ENCODE peak calls at places on chromosomes 5 and 9, in nine cellular contexts. A is glutamatergic neuron, P is WTC11, R is endothelial cell, F is AG04449, V is PC-3, I is tibial artery, Z is stomach, T is nephron progenitor cell. S is an unnamed sample.

GRCh38 chr9:133945314-133945975 is 46.7 kb downstream of the VAV2 start:
- DNase-seq in A (no peak), P (peak; percentile 9), R (no peak), F (no peak), V (no peak), I (no peak), Z (no peak), T (no peak), S (peak; percentile 91)

GRCh38 chr5:142391031-142391872 is 66.4 kb upstream of the SPRY4 start:
- DNase-seq in A (no peak), P (no peak), R (no peak), F (no peak), V (no peak), I (no peak), Z (no peak), T (no peak), S (no peak)

GRCh38 chr9:70421272-70422180 is 7.1 kb upstream of the KLF9 start:
- DNase-seq in A (no peak), P (no peak), R (no peak), F (no peak), V (no peak), I (peak; percentile 75), Z (no peak), T (no peak), S (peak; percentile 21)

GRCh38 chr9:81032030-81032572 is 657.2 kb downstream of the TLE1 start:
- DNase-seq in A (no peak), P (no peak), R (no peak), F (peak; percentile 58), V (peak; percentile 57), I (peak; percentile 61), Z (no peak), T (no peak), S (no peak)

GRCh38 chr5:145824040-145824439 is 11.1 kb downstream of the PRELID2 start:
- DNase-seq in A (no peak), P (no peak), R (no peak), F (no peak), V (no peak), I (no peak), Z (no peak), T (no peak), S (no peak)

GRCh38 chr5:72291601-72292000 is 28.4 kb downstream of the MRPS27 start:
- DNase-seq in A (peak; percentile 17), P (no peak), R (no peak), F (no peak), V (no peak), I (no peak), Z (no peak), T (no peak), S (no peak)

GRCh38 chr9:122354536-122355199 is 16.2 kb upstream of the PTGS1 start:
- DNase-seq in A (no peak), P (no peak), R (no peak), F (no peak), V (no peak), I (no peak), Z (no peak), T (no peak), S (no peak)

GRCh38 chr5:140072812-140073211 is 29.7 kb upstream of the NRG2 start:
- DNase-seq in A (no peak), P (no peak), R (no peak), F (no peak), V (no peak), I (no peak), Z (no peak), T (no peak), S (no peak)

GRCh38 chr5:175773534-175774070 is 97.8 kb upstream of the CPLX2 start:
- DNase-seq in A (no peak), P (no peak), R (no peak), F (no peak), V (no peak), I (no peak), Z (no peak), T (no peak), S (no peak)

GRCh38 chr5:132022737-132023136 is 11.3 kb upstream of the ACSL6 start:
- DNase-seq in A (no peak), P (no peak), R (no peak), F (no peak), V (peak; percentile 53), I (no peak), Z (no peak), T (no peak), S (no peak)

GRCh38 chr5:132003170-132003744 is 8.2 kb downstream of the ACSL6 start:
- DNase-seq in A (peak; percentile 52), P (peak; percentile 68), R (peak; percentile 37), F (no peak), V (no peak), I (no peak), Z (no peak), T (peak; percentile 49), S (no peak)

GRCh38 chr5:133824661-133825254 is 143.7 kb downstream of the C5orf15 start:
- DNase-seq in A (no peak), P (no peak), R (no peak), F (no peak), V (no peak), I (peak; percentile 27), Z (no peak), T (no peak), S (peak; percentile 70)

GRCh38 chr5:141742866-141743651 is 61.0 kb upstream of the ARAP3 start:
- DNase-seq in A (no peak), P (peak; percentile 84), R (peak; percentile 68), F (no peak), V (peak; percentile 28), I (no peak), Z (peak; percentile 28), T (peak; percentile 89), S (no peak)

GRCh38 chr9:132244582-132245455 is 83.0 kb downstream of the NTNG2 start:
- DNase-seq in A (peak; percentile 54), P (no peak), R (no peak), F (no peak), V (no peak), I (peak; percentile 85), Z (peak; percentile 51), T (peak; percentile 81), S (no peak)

GRCh38 chr5:135689506-135689905 is 110.7 kb upstream of the CXCL14 start:
- DNase-seq in A (no peak), P (no peak), R (no peak), F (no peak), V (no peak), I (no peak), Z (no peak), T (no peak), S (no peak)

GRCh38 chr5:39270172-39270848 is 50.9 kb upstream of the FYB1 start:
- DNase-seq in A (no peak), P (no peak), R (no peak), F (no peak), V (no peak), I (no peak), Z (no peak), T (no peak), S (peak; percentile 32)

GRCh38 chr5:39273314-39273954 is 54.1 kb upstream of the FYB1 start:
- DNase-seq in A (no peak), P (no peak), R (no peak), F (no peak), V (no peak), I (no peak), Z (no peak), T (no peak), S (no peak)

DNA sequence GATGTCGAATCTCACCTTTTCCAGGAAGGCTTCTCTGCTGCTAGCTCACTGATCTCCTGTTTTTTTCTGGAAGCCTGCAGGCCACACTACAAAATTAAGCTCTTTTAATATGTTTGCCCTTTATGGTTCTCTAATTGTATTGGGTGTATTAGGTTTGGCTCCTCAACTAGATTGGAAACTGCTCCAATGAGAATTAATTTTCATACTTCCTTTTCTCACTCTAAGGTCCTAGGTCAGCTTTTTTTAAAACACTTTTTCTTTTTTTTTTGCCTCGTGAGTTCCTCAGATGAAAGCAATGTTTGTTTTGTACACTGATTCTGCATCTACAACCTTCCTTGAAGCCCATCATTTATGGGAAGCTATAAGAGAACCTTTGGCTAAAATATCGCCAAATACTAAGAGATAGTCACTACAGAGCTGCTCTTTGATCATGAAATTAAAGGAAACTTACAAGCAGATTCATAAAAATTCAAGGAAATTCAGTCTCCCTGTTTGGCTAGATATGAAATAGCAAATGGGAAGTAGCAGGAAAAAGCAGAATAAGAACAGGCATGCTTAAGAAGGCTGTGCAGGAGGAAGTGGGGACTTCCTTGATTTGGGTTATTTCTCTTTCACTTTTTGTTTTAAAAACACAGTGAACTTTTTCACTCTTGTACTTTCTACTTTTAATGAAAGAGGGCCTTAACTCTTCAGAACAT is 55.2 kb upstream of the FYB1 start:
- DNase-seq in A (no peak), P (no peak), R (no peak), F (no peak), V (no peak), I (no peak), Z (no peak), T (no peak), S (peak; percentile 54)
- TF ChIP-seq CTCF in A (no peak), P (no peak), R (no peak), F (no peak), V (no peak), I (no peak), Z (no peak), T (no peak), S (no peak)

GRCh38 chr5:122295138-122295537 is 16.9 kb upstream of the SNCAIP start:
- DNase-seq in A (no peak), P (peak; percentile 36), R (peak; percentile 19), F (no peak), V (peak; percentile 23), I (no peak), Z (no peak), T (no peak), S (no peak)
- TF ChIP-seq CTCF in A (no peak), P (peak; percentile 35), R (no peak), F (no peak), V (peak; percentile 38), I (peak; percentile 27), Z (no peak), T (no peak), S (peak; percentile 31)

GRCh38 chr9:73753171-73753570 is 601.5 kb downstream of the ANXA1 start:
- DNase-seq in A (no peak), P (no peak), R (no peak), F (no peak), V (no peak), I (no peak), Z (no peak), T (no peak), S (no peak)
- TF ChIP-seq CTCF in A (no peak), P (no peak), R (no peak), F (no peak), V (no peak), I (no peak), Z (no peak), T (no peak), S (no peak)

GRCh38 chr5:151450605-151451004 is 3.2 kb downstream of the SLC36A1 start:
- DNase-seq in A (no peak), P (no peak), R (no peak), F (no peak), V (no peak), I (no peak), Z (no peak), T (no peak), S (no peak)

GRCh38 chr5:151449836-151450235 is 2.4 kb downstream of the SLC36A1 start:
- DNase-seq in A (peak; percentile 25), P (no peak), R (no peak), F (no peak), V (no peak), I (no peak), Z (no peak), T (no peak), S (no peak)

GRCh38 chr5:151447174-151448037 is at the start of gene SLC36A1:
- DNase-seq in A (peak; percentile 98), P (peak; percentile 96), R (peak; percentile 93), F (no peak), V (peak; percentile 95), I (peak; percentile 96), Z (peak; percentile 96), T (peak; percentile 95), S (peak; percentile 90)

GRCh38 chr5:151449288-151449687 is 1.9 kb downstream of the SLC36A1 start:
- DNase-seq in A (no peak), P (no peak), R (no peak), F (no peak), V (no peak), I (no peak), Z (no peak), T (no peak), S (no peak)

GRCh38 chr5:151448038-151448985 is 909 bp downstream of the SLC36A1 start:
- DNase-seq in A (no peak), P (peak; percentile 35), R (peak; percentile 10), F (no peak), V (peak; percentile 60), I (no peak), Z (peak; percentile 43), T (peak; percentile 21), S (no peak)
- TF ChIP-seq CTCF in A (no peak), P (no peak), R (no peak), F (peak; percentile 4), V (peak; percentile 44), I (no peak), Z (no peak), T (peak; percentile 8), S (no peak)